ENCODE peak calls at places on chromosomes 16 and 17, in five cellular contexts. A is fibroblast of pulmonary artery, F is GM10248, H is AG09319, C is GM13976. X is an unnamed sample.

GRCh38 chr16:55830658-55831294 is 2.1 kb downstream of the CES1 start:
- DNase-seq in A (no peak), F (no peak), H (no peak), C (no peak), X (no peak)

GRCh38 chr16:12092347-12092882 is 115.9 kb downstream of the SNX29 start:
- DNase-seq in H (peak; percentile 87), F (no peak), A (peak; percentile 88), C (no peak), X (peak; percentile 86)

GRCh38 chr16:27721548-27722265 is 171.8 kb downstream of the KATNIP start:
- DNase-seq in F (no peak), C (no peak), H (peak; percentile 97), A (peak; percentile 97), X (no peak)

GRCh38 chr17:56125830-56126819 is 27.1 kb upstream of the ANKFN1 start:
- DNase-seq in F (no peak), C (no peak), A (peak; percentile 53), H (peak; percentile 40), X (no peak)

GRCh38 chr17:9162275-9162985 is 141.1 kb downstream of the NTN1 start:
- DNase-seq in F (no peak), H (no peak), A (no peak), C (no peak), X (no peak)

GRCh38 chr17:35765086-35765710 is 4.5 kb downstream of the C17orf50 start:
- DNase-seq in C (no peak), A (no peak), F (no peak), H (no peak), X (no peak)

GRCh38 chr17:77356690-77357201 is 216.0 kb downstream of the SEC14L1 start:
- DNase-seq in A (no peak), H (no peak), C (no peak), F (no peak), X (no peak)

GRCh38 chr16:11402745-11403533 is 57.7 kb downstream of the RMI2 start:
- DNase-seq in F (no peak), A (no peak), H (no peak), C (no peak), X (no peak)

GRCh38 chr17:68290955-68291835 is at the start of the genes ARSG and SLC16A6:
- DNase-seq in F (peak; percentile 86), A (peak; percentile 23), H (no peak), C (peak; percentile 90), X (no peak)

GRCh38 chr16:68417711-68418301 is 30.5 kb downstream of the SMPD3 start:
- DNase-seq in C (peak; percentile 65), A (no peak), H (no peak), F (peak; percentile 74), X (no peak)

GRCh38 chr17:17751489-17751995 is 70.3 kb downstream of the RAI1 start:
- DNase-seq in F (no peak), A (no peak), C (no peak), H (no peak), X (no peak)

GRCh38 chr17:29157310-29157709 is 22.9 kb downstream of the MYO18A start:
- DNase-seq in A (no peak), C (no peak), H (no peak), F (no peak), X (no peak)

GRCh38 chr16:30958164-30959083 is 870 bp downstream of the SETD1A start:
- DNase-seq in C (peak; percentile 85), A (peak; percentile 51), H (no peak), F (peak; percentile 83), X (no peak)

GRCh38 chr17:27649929-27650328 is 18.9 kb downstream of the LGALS9 start:
- DNase-seq in H (no peak), A (no peak), F (no peak), C (no peak), X (no peak)

GRCh38 chr17:82031885-82032627 is 578 bp downstream of the RAC3 start:
- DNase-seq in C (peak; percentile 78), F (peak; percentile 67), H (no peak), A (no peak), X (no peak)

GRCh38 chr16:50838885-50839284 is 97.0 kb downstream of the CYLD start:
- DNase-seq in F (no peak), H (no peak), A (no peak), C (no peak), X (no peak)

GRCh38 chr17:58329035-58329807 is 626 bp upstream of the TSPOAP1 start:
- DNase-seq in F (peak; percentile 76), C (peak; percentile 79), A (no peak), H (no peak), X (no peak)

GRCh38 chr17:62790554-62790953 is 17.6 kb downstream of the MARCHF10 start:
- DNase-seq in C (no peak), H (peak; percentile 62), F (no peak), A (peak; percentile 62), X (no peak)

GRCh38 chr16:20901441-20902112 is 1.0 kb downstream of the LYRM1 start:
- DNase-seq in A (peak; percentile 70), F (peak; percentile 53), H (no peak), C (peak; percentile 47), X (no peak)

GRCh38 chr17:66992911-66993310 is 28.4 kb downstream of the CACNG4 start:
- DNase-seq in H (no peak), A (no peak), F (no peak), C (no peak), X (no peak)

GRCh38 chr17:31488982-31489294 is 97.5 kb downstream of the RAB11FIP4 start:
- DNase-seq in C (no peak), H (no peak), F (no peak), A (no peak), X (no peak)

GRCh38 chr16:88810166-88810867 is 1.4 kb downstream of the APRT start:
- DNase-seq in H (no peak), A (no peak), F (no peak), C (no peak), X (no peak)

GRCh38 chr17:32609085-32609484 is 122.3 kb downstream of the CDK5R1 start:
- DNase-seq in F (peak; percentile 67), A (peak; percentile 7), C (peak; percentile 63), H (no peak), X (peak; percentile 14)

GRCh38 chr16:57167951-57168350 is 17.9 kb downstream of the PSME3IP1 start:
- DNase-seq in F (peak; percentile 54), H (peak; percentile 48), A (peak; percentile 90), C (peak; percentile 59), X (peak; percentile 37)

GRCh38 chr16:1426734-1427451 is 4.0 kb upstream of the PERCC1 start:
- DNase-seq in A (no peak), C (no peak), H (no peak), F (no peak), X (no peak)

GRCh38 chr17:81885454-81885853 is 5.9 kb downstream of the ALYREF start:
- DNase-seq in H (no peak), C (no peak), A (no peak), F (no peak), X (no peak)

GRCh38 chr17:63998050-63998720 is at the start of gene PRR29:
- DNase-seq in F (peak; percentile 87), C (peak; percentile 92), A (peak; percentile 58), H (no peak), X (no peak)

GRCh38 chr17:50127661-50128361 is 2.1 kb downstream of the SAMD14 start:
- DNase-seq in H (no peak), A (peak; percentile 40), C (no peak), F (no peak), X (no peak)

GRCh38 chr17:68539536-68540469 is 27.6 kb downstream of the PRKAR1A start:
- DNase-seq in F (no peak), H (no peak), A (peak; percentile 50), C (no peak), X (no peak)

GRCh38 chr16:23014592-23014991 is 134.7 kb downstream of the USP31 start:
- DNase-seq in H (no peak), F (no peak), A (no peak), C (no peak), X (no peak)

GRCh38 chr17:21129023-21129681 is 2.4 kb downstream of the DHRS7B start:
- DNase-seq in A (peak; percentile 76), C (no peak), F (no peak), H (no peak), X (no peak)

GRCh38 chr16:89244754-89245153 is 27.3 kb downstream of the ZNF778 start:
- DNase-seq in A (no peak), H (no peak), C (no peak), F (no peak), X (no peak)

GRCh38 chr17:21375757-21376584 is at the start of gene KCNJ12:
- DNase-seq in A (no peak), C (no peak), H (no peak), F (no peak), X (no peak)

GRCh38 chr17:29163563-29163962 is 16.6 kb downstream of the MYO18A start:
- DNase-seq in C (no peak), A (no peak), H (no peak), F (no peak), X (no peak)

DNA sequence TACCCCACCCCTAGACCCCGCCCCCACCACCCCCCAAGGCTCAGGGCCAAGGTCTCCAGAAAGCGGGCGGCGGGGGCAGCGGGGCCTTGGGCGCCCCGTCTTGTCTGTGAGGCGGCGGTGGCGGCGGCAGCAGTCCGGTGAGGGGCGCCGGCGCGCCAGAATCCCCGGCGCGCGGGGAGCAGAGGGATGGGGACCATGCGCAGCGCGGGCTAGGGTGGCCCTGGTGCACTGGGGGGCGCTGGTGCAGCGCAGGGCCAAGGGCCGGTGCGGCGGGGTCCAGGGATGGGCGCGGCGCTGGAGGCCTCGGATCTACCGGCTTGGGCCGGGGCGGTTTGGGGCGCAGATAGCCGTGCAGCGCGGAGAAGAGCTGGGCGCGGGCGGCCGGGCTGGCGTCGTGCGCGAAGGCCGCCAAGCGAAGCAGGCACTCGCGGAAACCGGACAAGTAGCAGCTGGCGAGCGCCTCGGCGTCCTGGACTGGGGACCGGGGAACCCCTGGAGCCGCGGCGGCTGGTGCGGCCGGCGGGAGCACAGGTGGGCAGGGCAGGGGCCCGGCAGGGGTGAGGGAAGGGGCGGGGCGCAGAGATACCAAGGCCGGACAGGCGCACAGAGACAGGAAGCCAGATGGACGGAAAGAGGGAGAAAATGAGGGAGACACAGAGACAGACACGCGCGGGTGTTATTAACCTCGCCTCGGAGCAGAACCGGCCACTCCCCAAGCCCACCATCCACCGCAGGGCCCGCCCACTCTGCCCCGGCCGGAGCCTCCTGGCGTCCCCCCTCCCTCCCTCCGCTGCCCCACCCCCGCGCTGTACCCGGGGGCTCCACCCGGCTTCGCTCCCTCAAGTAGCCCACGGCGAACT is 2.1 kb downstream of the HES7 start:
- DNase-seq in C (peak; percentile 77), A (peak; percentile 44), F (peak; percentile 71), H (no peak), X (no peak)
- TF ChIP-seq CTCF in C (peak; percentile 90), A (peak; percentile 8), F (peak; percentile 87), H (peak; percentile 37), X (peak; percentile 37)

GRCh38 chr17:80279895-80280294 is 19.2 kb downstream of the RNF213 start:
- DNase-seq in H (peak; percentile 29), C (no peak), A (peak; percentile 93), F (no peak), X (no peak)
- TF ChIP-seq CTCF in H (no peak), C (no peak), A (peak; percentile 23), F (no peak), X (no peak)

GRCh38 chr16:76882105-76882504 is 308.9 kb upstream of the MON1B start:
- DNase-seq in A (no peak), C (no peak), F (no peak), H (no peak), X (no peak)
- TF ChIP-seq CTCF in A (no peak), C (no peak), F (peak; percentile 2), H (no peak), X (no peak)

GRCh38 chr16:3152273-3153076 is 17.6 kb downstream of the ZNF213 start:
- DNase-seq in A (peak; percentile 92), H (peak; percentile 81), C (peak; percentile 71), F (peak; percentile 59), X (peak; percentile 51)
- TF ChIP-seq CTCF in A (peak; percentile 28), H (peak; percentile 43), C (peak; percentile 59), F (peak; percentile 59), X (peak; percentile 42)

X was measured in kidney epithelial cell.